ENCODE peak calls at places on chromosome 10, in seven cellular contexts. Q, I, R, L, N, T and W are unnamed samples.

GRCh38 chr10:85967594-85967993 is 399.0 kb downstream of the GRID1 start:
- DNase-seq in Q (no peak), I (peak; percentile 0), R (no peak), L (no peak), N (no peak), T (no peak), W (no peak)

GRCh38 chr10:6271663-6272062 is 68.9 kb downstream of the PFKFB3 start:
- DNase-seq in Q (no peak), I (no peak), R (no peak), L (no peak), N (no peak), T (no peak), W (no peak)

GRCh38 chr10:113139695-113140094 is 189.6 kb downstream of the TCF7L2 start:
- DNase-seq in Q (no peak), I (peak; percentile 22), R (no peak), L (no peak), N (no peak), T (no peak), W (peak; percentile 63)

GRCh38 chr10:62815373-62816111 is 624 bp downstream of the EGR2 start:
- DNase-seq in Q (no peak), I (peak; percentile 42), R (peak; percentile 20), L (no peak), N (no peak), T (peak; percentile 12), W (no peak)

GRCh38 chr10:102509387-102509786 is 5.6 kb downstream of the SUFU start:
- DNase-seq in Q (no peak), I (peak; percentile 69), R (no peak), L (no peak), N (no peak), T (peak; percentile 11), W (peak; percentile 76)

GRCh38 chr10:101297901-101298451 is 56.0 kb upstream of the BTRC start:
- DNase-seq in Q (peak; percentile 76), I (peak; percentile 65), R (peak; percentile 90), L (peak; percentile 71), N (peak; percentile 74), T (peak; percentile 61), W (peak; percentile 57)

GRCh38 chr10:100759331-100759730 is 13.9 kb downstream of the PAX2 start:
- DNase-seq in Q (no peak), I (no peak), R (no peak), L (no peak), N (no peak), T (no peak), W (no peak)

GRCh38 chr10:69497611-69498390 is 46.5 kb downstream of the TSPAN15 start:
- DNase-seq in Q (no peak), I (no peak), R (no peak), L (peak; percentile 47), N (no peak), T (no peak), W (no peak)

GRCh38 chr10:34702093-34702952 is 112.8 kb downstream of the PARD3 start:
- DNase-seq in Q (no peak), I (no peak), R (no peak), L (no peak), N (no peak), T (no peak), W (no peak)

GRCh38 chr10:119832956-119833355 is 39.7 kb downstream of the MCMBP start:
- DNase-seq in Q (no peak), I (no peak), R (no peak), L (no peak), N (no peak), T (no peak), W (no peak)

GRCh38 chr10:108566216-108567107 is 1356.8 kb downstream of the XPNPEP1 start:
- DNase-seq in Q (no peak), I (no peak), R (no peak), L (no peak), N (no peak), T (no peak), W (no peak)

GRCh38 chr10:58802047-58802446 is 289.4 kb downstream of the BICC1 start:
- DNase-seq in Q (no peak), I (no peak), R (no peak), L (no peak), N (no peak), T (no peak), W (no peak)

GRCh38 chr10:113991091-113991860 is 52.4 kb upstream of the ADRB1 start:
- DNase-seq in Q (no peak), I (no peak), R (no peak), L (no peak), N (no peak), T (peak; percentile 73), W (no peak)

GRCh38 chr10:88893611-88894010 is 13.6 kb downstream of the STAMBPL1 start:
- DNase-seq in Q (no peak), I (peak; percentile 46), R (no peak), L (no peak), N (no peak), T (no peak), W (peak; percentile 74)

GRCh38 chr10:52752261-52752660 is 20.3 kb downstream of the MBL2 start:
- DNase-seq in Q (no peak), I (no peak), R (no peak), L (no peak), N (no peak), T (no peak), W (no peak)

GRCh38 chr10:61135276-61135721 is 191.3 kb upstream of the RHOBTB1 start:
- DNase-seq in Q (no peak), I (no peak), R (no peak), L (no peak), N (no peak), T (peak; percentile 27), W (no peak)

GRCh38 chr10:17548162-17548561 is 69.0 kb downstream of the HACD1 start:
- DNase-seq in Q (no peak), I (peak; percentile 53), R (no peak), L (no peak), N (no peak), T (no peak), W (peak; percentile 50)

GRCh38 chr10:59709472-59710125 is at the start of gene SLC16A9:
- DNase-seq in Q (peak; percentile 81), I (peak; percentile 53), R (peak; percentile 77), L (peak; percentile 56), N (peak; percentile 46), T (peak; percentile 79), W (peak; percentile 40)

GRCh38 chr10:4144802-4145201 is 359.8 kb upstream of the KLF6 start:
- DNase-seq in Q (no peak), I (peak; percentile 13), R (peak; percentile 8), L (no peak), N (no peak), T (peak; percentile 53), W (peak; percentile 11)